ENCODE peak calls at places on chromosomes 13 and 19, in seven cellular contexts. One of them, this sample, is unnamed.

GRCh38 chr19:4043410-4043809 is 23.3 kb downstream of the ZBTB7A start:
- DNase-seq in MCF 10A: no peak
- DNase-seq in tibial artery: no peak
- DNase-seq in mucosa of gallbladder: no peak
- DNase-seq in activated CD8-positive, alpha-beta T cell treated with anti-CD3 and anti-CD28 coated beads for 36 hours: no peak
- DNase-seq in ecto neural progenitor cell: no peak
- DNase-seq in stromal cell of bone marrow: no peak
- DNase-seq in this sample: no peak

GRCh38 chr19:3508771-3509535 is 2.8 kb downstream of the FZR1 start:
- DNase-seq in activated CD8-positive, alpha-beta T cell treated with anti-CD3 and anti-CD28 coated beads for 36 hours: peak
- DNase-seq in MCF 10A: no peak
- DNase-seq in mucosa of gallbladder: no peak
- DNase-seq in stromal cell of bone marrow: no peak
- DNase-seq in ecto neural progenitor cell: no peak
- DNase-seq in tibial artery: no peak
- DNase-seq in this sample: no peak

GRCh38 chr19:36489920-36490415 is 607 bp upstream of the ZNF566 start:
- DNase-seq in mucosa of gallbladder: peak
- DNase-seq in activated CD8-positive, alpha-beta T cell treated with anti-CD3 and anti-CD28 coated beads for 36 hours: peak
- DNase-seq in tibial artery: peak
- DNase-seq in ecto neural progenitor cell: no peak
- DNase-seq in stromal cell of bone marrow: peak
- DNase-seq in MCF 10A: no peak
- DNase-seq in this sample: no peak

GRCh38 chr13:24505756-24506155 is 6.8 kb downstream of the PARP4 start:
- DNase-seq in stromal cell of bone marrow: no peak
- DNase-seq in mucosa of gallbladder: no peak
- DNase-seq in activated CD8-positive, alpha-beta T cell treated with anti-CD3 and anti-CD28 coated beads for 36 hours: no peak
- DNase-seq in MCF 10A: no peak
- DNase-seq in tibial artery: no peak
- DNase-seq in ecto neural progenitor cell: no peak
- DNase-seq in this sample: no peak

GRCh38 chr13:34156841-34157365 is 339.0 kb downstream of the RFC3 start:
- DNase-seq in tibial artery: peak
- DNase-seq in mucosa of gallbladder: peak
- DNase-seq in stromal cell of bone marrow: peak
- DNase-seq in MCF 10A: peak
- DNase-seq in activated CD8-positive, alpha-beta T cell treated with anti-CD3 and anti-CD28 coated beads for 36 hours: peak
- DNase-seq in ecto neural progenitor cell: no peak
- DNase-seq in this sample: peak

GRCh38 chr19:36041831-36042230 is 9.2 kb upstream of the CLIP3 start:
- DNase-seq in stromal cell of bone marrow: no peak
- DNase-seq in tibial artery: no peak
- DNase-seq in MCF 10A: peak
- DNase-seq in ecto neural progenitor cell: no peak
- DNase-seq in activated CD8-positive, alpha-beta T cell treated with anti-CD3 and anti-CD28 coated beads for 36 hours: no peak
- DNase-seq in mucosa of gallbladder: peak
- DNase-seq in this sample: no peak

GRCh38 chr13:105159794-105160193 is 1375.7 kb downstream of the EFNB2 start:
- DNase-seq in stromal cell of bone marrow: no peak
- DNase-seq in activated CD8-positive, alpha-beta T cell treated with anti-CD3 and anti-CD28 coated beads for 36 hours: no peak
- DNase-seq in ecto neural progenitor cell: no peak
- DNase-seq in tibial artery: no peak
- DNase-seq in mucosa of gallbladder: no peak
- DNase-seq in MCF 10A: no peak
- DNase-seq in this sample: no peak

GRCh38 chr19:49374665-49375434 is 11.2 kb downstream of the DKKL1 start:
- DNase-seq in ecto neural progenitor cell: no peak
- DNase-seq in tibial artery: no peak
- DNase-seq in activated CD8-positive, alpha-beta T cell treated with anti-CD3 and anti-CD28 coated beads for 36 hours: no peak
- DNase-seq in MCF 10A: no peak
- DNase-seq in stromal cell of bone marrow: no peak
- DNase-seq in mucosa of gallbladder: no peak
- DNase-seq in this sample: no peak

GRCh38 chr13:28161370-28161769 is 23.0 kb downstream of the PAN3 start:
- DNase-seq in activated CD8-positive, alpha-beta T cell treated with anti-CD3 and anti-CD28 coated beads for 36 hours: no peak
- DNase-seq in tibial artery: no peak
- DNase-seq in ecto neural progenitor cell: no peak
- DNase-seq in mucosa of gallbladder: no peak
- DNase-seq in MCF 10A: no peak
- DNase-seq in stromal cell of bone marrow: no peak
- DNase-seq in this sample: no peak

GRCh38 chr13:88162076-88162702 is 491.0 kb downstream of the SLITRK5 start:
- DNase-seq in ecto neural progenitor cell: no peak
- DNase-seq in activated CD8-positive, alpha-beta T cell treated with anti-CD3 and anti-CD28 coated beads for 36 hours: no peak
- DNase-seq in tibial artery: no peak
- DNase-seq in stromal cell of bone marrow: no peak
- DNase-seq in MCF 10A: no peak
- DNase-seq in mucosa of gallbladder: no peak
- DNase-seq in this sample: no peak

GRCh38 chr13:110307697-110308376 is 753 bp downstream of the COL4A2 start:
- DNase-seq in tibial artery: peak
- DNase-seq in stromal cell of bone marrow: no peak
- DNase-seq in mucosa of gallbladder: no peak
- DNase-seq in MCF 10A: peak
- DNase-seq in ecto neural progenitor cell: peak
- DNase-seq in activated CD8-positive, alpha-beta T cell treated with anti-CD3 and anti-CD28 coated beads for 36 hours: no peak
- DNase-seq in this sample: no peak

GRCh38 chr19:33434886-33435705 is 61.6 kb downstream of the CEBPG start:
- DNase-seq in stromal cell of bone marrow: no peak
- DNase-seq in MCF 10A: no peak
- DNase-seq in tibial artery: no peak
- DNase-seq in activated CD8-positive, alpha-beta T cell treated with anti-CD3 and anti-CD28 coated beads for 36 hours: no peak
- DNase-seq in mucosa of gallbladder: no peak
- DNase-seq in ecto neural progenitor cell: no peak
- DNase-seq in this sample: no peak

GRCh38 chr19:19674315-19674714 is 5.7 kb downstream of the ZNF101 start:
- DNase-seq in ecto neural progenitor cell: no peak
- DNase-seq in MCF 10A: no peak
- DNase-seq in stromal cell of bone marrow: no peak
- DNase-seq in activated CD8-positive, alpha-beta T cell treated with anti-CD3 and anti-CD28 coated beads for 36 hours: no peak
- DNase-seq in mucosa of gallbladder: no peak
- DNase-seq in tibial artery: peak
- DNase-seq in this sample: no peak

GRCh38 chr19:7550987-7551761 is 15.7 kb downstream of the PNPLA6 start:
- DNase-seq in ecto neural progenitor cell: peak
- DNase-seq in tibial artery: peak
- DNase-seq in MCF 10A: no peak
- DNase-seq in activated CD8-positive, alpha-beta T cell treated with anti-CD3 and anti-CD28 coated beads for 36 hours: peak
- DNase-seq in stromal cell of bone marrow: no peak
- DNase-seq in mucosa of gallbladder: peak
- DNase-seq in this sample: peak

GRCh38 chr13:91199866-91200265 is 147.6 kb upstream of the MIR17HG start:
- DNase-seq in MCF 10A: no peak
- DNase-seq in mucosa of gallbladder: no peak
- DNase-seq in tibial artery: no peak
- DNase-seq in stromal cell of bone marrow: no peak
- DNase-seq in activated CD8-positive, alpha-beta T cell treated with anti-CD3 and anti-CD28 coated beads for 36 hours: no peak
- DNase-seq in ecto neural progenitor cell: no peak
- DNase-seq in this sample: no peak

GRCh38 chr13:36519432-36519831 is 87.1 kb downstream of the CCNA1 start:
- DNase-seq in activated CD8-positive, alpha-beta T cell treated with anti-CD3 and anti-CD28 coated beads for 36 hours: no peak
- DNase-seq in mucosa of gallbladder: no peak
- DNase-seq in stromal cell of bone marrow: no peak
- DNase-seq in ecto neural progenitor cell: no peak
- DNase-seq in MCF 10A: no peak
- DNase-seq in tibial artery: no peak
- DNase-seq in this sample: no peak

GRCh38 chr19:2167896-2168618 is 4.3 kb downstream of the DOT1L start:
- DNase-seq in ecto neural progenitor cell: peak
- DNase-seq in mucosa of gallbladder: peak
- DNase-seq in tibial artery: peak
- DNase-seq in activated CD8-positive, alpha-beta T cell treated with anti-CD3 and anti-CD28 coated beads for 36 hours: peak
- DNase-seq in stromal cell of bone marrow: no peak
- DNase-seq in MCF 10A: peak
- DNase-seq in this sample: peak

GRCh38 chr13:39809466-39809865 is 154.0 kb downstream of the COG6 start:
- DNase-seq in tibial artery: no peak
- DNase-seq in activated CD8-positive, alpha-beta T cell treated with anti-CD3 and anti-CD28 coated beads for 36 hours: no peak
- DNase-seq in ecto neural progenitor cell: no peak
- DNase-seq in MCF 10A: no peak
- DNase-seq in mucosa of gallbladder: no peak
- DNase-seq in stromal cell of bone marrow: no peak
- DNase-seq in this sample: no peak

This sample was measured in lung.